ENCODE peak calls at places on chromosomes 2 and 18, in four cellular contexts. One of them, this sample, is unnamed.
A peak's percentile ranks its signal among the peaks of the same experiment; 100 is the strongest.

GRCh38 chr2:212929116-212929515 is 222.3 kb downstream of the IKZF2 start:
- DNase-seq in AML-193: no peak
- DNase-seq in EH: no peak
- DNase-seq in renal cortical epithelial cell: peak; percentile 68
- DNase-seq in this sample: no peak

GRCh38 chr18:686339-687111 is 25.9 kb downstream of the ENOSF1 start:
- DNase-seq in AML-193: no peak
- DNase-seq in EH: peak; percentile 20
- DNase-seq in renal cortical epithelial cell: no peak
- DNase-seq in this sample: no peak

GRCh38 chr18:864872-865273 is 39.8 kb upstream of the ADCYAP1 start:
- DNase-seq in AML-193: peak; percentile 45
- DNase-seq in EH: peak; percentile 69
- DNase-seq in renal cortical epithelial cell: peak; percentile 49
- DNase-seq in this sample: peak; percentile 87

GRCh38 chr2:214481204-214481603 is 70.3 kb downstream of the VWC2L start:
- DNase-seq in AML-193: no peak
- DNase-seq in EH: peak; percentile 37
- DNase-seq in renal cortical epithelial cell: peak; percentile 13
- DNase-seq in this sample: peak; percentile 39

GRCh38 chr2:238875531-238876231 is 27.8 kb downstream of the TWIST2 start:
- DNase-seq in AML-193: no peak
- DNase-seq in EH: peak; percentile 61
- DNase-seq in renal cortical epithelial cell: no peak
- DNase-seq in this sample: no peak

GRCh38 chr2:68744517-68744916 is 9.9 kb downstream of the ARHGAP25 start:
- DNase-seq in AML-193: no peak
- DNase-seq in EH: no peak
- DNase-seq in renal cortical epithelial cell: no peak
- DNase-seq in this sample: no peak

GRCh38 chr2:20674974-20675679 is 8.2 kb downstream of the GDF7 start:
- DNase-seq in AML-193: no peak
- DNase-seq in EH: peak; percentile 91
- DNase-seq in renal cortical epithelial cell: peak; percentile 68
- DNase-seq in this sample: no peak

GRCh38 chr2:42953216-42953615 is 160.8 kb upstream of the HAAO start:
- DNase-seq in AML-193: no peak
- DNase-seq in EH: no peak
- DNase-seq in renal cortical epithelial cell: no peak
- DNase-seq in this sample: no peak

GRCh38 chr2:222024934-222025890 is 273.6 kb downstream of the PAX3 start:
- DNase-seq in AML-193: peak; percentile 2
- DNase-seq in EH: peak; percentile 52
- DNase-seq in renal cortical epithelial cell: peak; percentile 59
- DNase-seq in this sample: peak; percentile 47

GRCh38 chr2:26384183-26384582 is 17.5 kb upstream of the DRC1 start:
- DNase-seq in AML-193: no peak
- DNase-seq in EH: peak; percentile 35
- DNase-seq in renal cortical epithelial cell: no peak
- DNase-seq in this sample: no peak

GRCh38 chr2:37282746-37283145 is 41.9 kb downstream of the PRKD3 start:
- DNase-seq in AML-193: no peak
- DNase-seq in EH: peak; percentile 64
- DNase-seq in renal cortical epithelial cell: no peak
- DNase-seq in this sample: no peak

GRCh38 chr2:30269771-30270145 is 38.4 kb downstream of the LBH start:
- DNase-seq in AML-193: no peak
- DNase-seq in EH: no peak
- DNase-seq in renal cortical epithelial cell: no peak
- DNase-seq in this sample: no peak

GRCh38 chr2:233679176-233679575 is 2.5 kb upstream of the UGT1A7 start:
- DNase-seq in AML-193: no peak
- DNase-seq in EH: no peak
- DNase-seq in renal cortical epithelial cell: peak; percentile 50
- DNase-seq in this sample: no peak

GRCh38 chr2:174615951-174616436 is 18.4 kb upstream of the WIPF1 start:
- DNase-seq in AML-193: no peak
- DNase-seq in EH: peak; percentile 89
- DNase-seq in renal cortical epithelial cell: no peak
- DNase-seq in this sample: peak; percentile 65

GRCh38 chr18:45923138-45923537 is 44.0 kb downstream of the EPG5 start:
- DNase-seq in AML-193: no peak
- DNase-seq in EH: no peak
- DNase-seq in renal cortical epithelial cell: no peak
- DNase-seq in this sample: no peak

GRCh38 chr18:79485788-79486355 is 90.1 kb downstream of the NFATC1 start:
- DNase-seq in AML-193: no peak
- DNase-seq in EH: peak; percentile 98
- DNase-seq in renal cortical epithelial cell: peak; percentile 50
- DNase-seq in this sample: no peak

GRCh38 chr18:79846936-79847557 is 49.3 kb downstream of the KCNG2 start:
- DNase-seq in AML-193: no peak
- DNase-seq in EH: no peak
- DNase-seq in renal cortical epithelial cell: no peak
- DNase-seq in this sample: no peak

GRCh38 chr2:26619649-26620605 is 21.2 kb downstream of the CIB4 start:
- DNase-seq in AML-193: no peak
- DNase-seq in EH: no peak
- DNase-seq in renal cortical epithelial cell: no peak
- DNase-seq in this sample: no peak